ENCODE peak calls at places on chromosomes 5 and 9, in four cellular contexts. H, F, Q and X are unnamed samples.

GRCh38 chr5:26482817-26483375 is 555.5 kb downstream of the CDH9 start:
- DNase-seq in H (peak), F (peak), Q (no peak), X (peak)

GRCh38 chr9:92711844-92712243 is 41.9 kb upstream of the IPPK start:
- DNase-seq in H (no peak), F (peak), Q (no peak), X (no peak)

GRCh38 chr9:113578279-113578865 is 114.8 kb downstream of the RGS3 start:
- DNase-seq in H (no peak), F (no peak), Q (no peak), X (no peak)

GRCh38 chr5:61732796-61733195 is 400.7 kb downstream of the ZSWIM6 start:
- DNase-seq in H (no peak), F (no peak), Q (no peak), X (no peak)

GRCh38 chr5:148623741-148624140 is 30.6 kb downstream of the HTR4 start:
- DNase-seq in H (no peak), F (peak), Q (no peak), X (no peak)

GRCh38 chr5:73373814-73374510 is 74.6 kb downstream of the FOXD1 start:
- DNase-seq in H (no peak), F (no peak), Q (no peak), X (no peak)

GRCh38 chr9:131994364-131995110 is 85.1 kb downstream of the MED27 start:
- DNase-seq in H (no peak), F (no peak), Q (no peak), X (no peak)

GRCh38 chr5:107743357-107744000 is 72.7 kb upstream of the EFNA5 start:
- DNase-seq in H (no peak), F (no peak), Q (no peak), X (no peak)

GRCh38 chr5:19401032-19401431 is 587.0 kb downstream of the CDH18 start:
- DNase-seq in H (no peak), F (no peak), Q (no peak), X (no peak)

GRCh38 chr9:92147030-92147853 is 32.0 kb upstream of the SPTLC1 start:
- DNase-seq in H (peak), F (peak), Q (no peak), X (no peak)

GRCh38 chr5:34013547-34013946 is 5.7 kb upstream of the AMACR start:
- DNase-seq in H (no peak), F (no peak), Q (no peak), X (no peak)

GRCh38 chr9:110047232-110047954 is 160.6 kb downstream of the C9orf152 start:
- DNase-seq in H (no peak), F (no peak), Q (no peak), X (no peak)

GRCh38 chr9:88652876-88653275 is 117.9 kb downstream of the NXNL2 start:
- DNase-seq in H (no peak), F (no peak), Q (no peak), X (no peak)

GRCh38 chr9:132136151-132136892 is 25.5 kb upstream of the NTNG2 start:
- DNase-seq in H (no peak), F (no peak), Q (no peak), X (no peak)

GRCh38 chr5:7876867-7877266 is 7.9 kb downstream of the MTRR start:
- DNase-seq in H (no peak), F (no peak), Q (no peak), X (no peak)

GRCh38 chr9:128902351-128903078 is 18.3 kb upstream of the PHYHD1 start:
- DNase-seq in H (peak), F (no peak), Q (no peak), X (peak)

GRCh38 chr5:92308679-92309078 is 925.6 kb upstream of the ARRDC3 start:
- DNase-seq in H (no peak), F (no peak), Q (no peak), X (no peak)

GRCh38 chr5:157470616-157471015 is 10.6 kb downstream of the NIPAL4 start:
- DNase-seq in H (no peak), F (no peak), Q (no peak), X (no peak)

GRCh38 chr9:111407813-111408212 is 76.4 kb downstream of the ECPAS start:
- DNase-seq in H (no peak), F (no peak), Q (no peak), X (no peak)

GRCh38 chr9:93080406-93080805 is 15.6 kb upstream of the CARD19 start:
- DNase-seq in H (no peak), F (no peak), Q (no peak), X (no peak)

GRCh38 chr5:177389368-177390169 is 5.3 kb downstream of the SLC34A1 start:
- DNase-seq in H (no peak), F (no peak), Q (peak), X (no peak)

GRCh38 chr9:98373622-98374021 is 118.2 kb upstream of the TBC1D2 start:
- DNase-seq in H (no peak), F (no peak), Q (no peak), X (no peak)

GRCh38 chr5:180291234-180291940 is 496 bp downstream of the MAPK9 start:
- DNase-seq in H (peak), F (peak), Q (no peak), X (peak)

GRCh38 chr5:180287868-180288267 is 4.0 kb downstream of the MAPK9 start:
- DNase-seq in H (no peak), F (no peak), Q (no peak), X (no peak)

GRCh38 chr5:180290568-180291233 is 1.2 kb downstream of the MAPK9 start:
- DNase-seq in H (no peak), F (no peak), Q (no peak), X (no peak)

GRCh38 chr5:180289966-180290365 is 1.9 kb downstream of the MAPK9 start:
- DNase-seq in H (no peak), F (peak), Q (no peak), X (no peak)

DNA sequence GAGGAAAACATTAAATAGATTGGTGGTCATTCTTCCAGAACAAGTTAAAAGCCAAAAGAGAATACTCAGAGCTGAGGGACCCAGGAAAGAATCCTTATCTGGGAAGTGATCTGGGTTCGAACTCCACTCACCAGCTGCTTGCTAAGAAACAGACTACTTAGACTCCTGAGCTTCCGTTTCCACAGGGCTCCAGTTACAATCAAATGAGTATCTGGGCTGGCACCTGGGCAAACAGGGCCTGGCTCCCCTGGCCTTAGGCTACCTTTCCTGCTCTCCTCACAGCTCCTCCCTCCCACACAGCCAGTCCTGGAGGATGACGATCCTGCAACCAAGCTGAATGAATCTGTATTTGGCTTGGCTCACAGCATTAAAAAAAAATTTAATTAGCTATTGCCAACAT is 2.5 kb downstream of the MAPK9 start:
- DNase-seq in H (no peak), F (no peak), Q (no peak), X (no peak)
- TF ChIP-seq SPI1 in H (no peak), F (no peak), Q (no peak), X (no peak)

GRCh38 chr9:69946800-69947437 is 96.7 kb upstream of the MAMDC2 start:
- DNase-seq in H (no peak), F (peak), Q (no peak), X (no peak)
- TF ChIP-seq POLR2AphosphoS5 in H (no peak), F (no peak), Q (no peak), X (no peak)

DNA sequence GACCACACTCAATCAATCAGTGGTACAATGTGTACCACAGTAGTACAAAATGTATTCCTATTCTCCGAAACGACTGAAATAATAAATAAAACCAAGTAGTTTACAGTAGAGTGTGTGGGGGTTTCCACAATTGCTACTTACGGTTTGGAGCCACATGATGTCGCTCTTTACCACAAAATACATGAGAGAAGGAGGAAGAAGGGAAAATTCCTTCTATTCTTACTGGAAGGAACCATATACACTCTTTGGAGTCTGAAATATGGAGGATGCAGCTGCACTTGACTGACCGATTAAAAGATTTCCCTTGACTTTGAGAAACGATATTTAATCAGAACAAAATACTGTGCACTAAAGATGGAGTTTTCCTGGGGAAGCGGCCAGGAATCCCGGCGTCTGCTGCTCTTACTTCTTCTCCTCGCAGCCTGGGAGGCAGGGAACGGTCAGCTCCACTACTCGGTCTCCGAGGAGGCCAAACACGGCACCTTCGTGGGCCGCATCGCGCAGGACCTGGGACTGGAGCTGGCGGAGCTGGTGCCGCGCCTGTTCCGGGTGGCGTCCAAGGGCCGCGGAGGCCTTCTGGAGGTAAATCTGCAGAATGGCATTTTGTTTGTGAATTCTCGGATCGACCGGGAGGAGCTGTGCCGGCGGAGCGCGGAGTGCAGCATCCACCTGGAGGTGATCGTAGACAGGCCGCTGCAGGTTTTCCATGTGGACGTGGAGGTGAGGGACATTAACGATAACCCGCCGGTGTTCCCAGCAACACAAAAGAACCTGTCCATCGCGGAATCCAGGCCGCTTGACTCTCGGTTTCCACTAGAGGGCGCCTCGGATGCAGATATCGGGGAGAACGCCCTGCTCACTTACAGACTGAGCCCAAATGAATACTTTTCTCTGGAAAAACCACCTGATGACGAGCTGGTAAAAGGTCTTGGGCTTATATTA is at the start of gene PCDHA4:
- DNase-seq in H (no peak), F (peak), Q (no peak), X (no peak)
- TF ChIP-seq SPI1 in H (no peak), F (no peak), Q (no peak), X (no peak)

DNA sequence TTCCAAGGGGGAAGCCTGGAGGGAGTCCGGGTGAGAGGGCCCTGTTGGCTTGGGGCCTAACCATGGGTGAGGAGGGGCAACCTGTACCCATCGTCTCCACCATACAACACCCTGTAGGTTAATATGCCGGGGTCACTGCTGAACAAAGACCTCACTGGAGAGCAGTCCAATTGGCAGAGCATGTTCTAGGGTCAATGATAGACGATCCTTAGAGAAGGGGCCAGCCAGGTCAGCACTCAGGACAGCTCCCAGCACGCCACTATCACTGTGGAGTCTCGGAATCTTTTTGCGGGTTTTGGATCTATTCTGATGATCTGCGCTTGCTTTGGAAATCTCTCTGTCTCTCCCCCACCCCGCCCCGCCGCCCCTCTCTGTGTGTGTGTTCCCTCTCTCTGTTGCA is 218.4 kb upstream of the MVB12B start:
- DNase-seq in H (no peak), F (no peak), Q (no peak), X (no peak)
- TF ChIP-seq POLR2AphosphoS5 in H (no peak), F (no peak), Q (no peak), X (no peak)

GRCh38 chr5:179603308-179603707 is 20.2 kb downstream of the HNRNPH1 start:
- DNase-seq in H (no peak), F (no peak), Q (no peak), X (no peak)

GRCh38 chr5:179599100-179599499 is 24.4 kb downstream of the HNRNPH1 start:
- DNase-seq in H (no peak), F (no peak), Q (no peak), X (no peak)

GRCh38 chr5:179599973-179600372 is 23.5 kb downstream of the HNRNPH1 start:
- DNase-seq in H (peak), F (no peak), Q (no peak), X (no peak)

GRCh38 chr5:179599566-179599965 is 23.9 kb downstream of the HNRNPH1 start:
- DNase-seq in H (no peak), F (no peak), Q (no peak), X (no peak)

DNA sequence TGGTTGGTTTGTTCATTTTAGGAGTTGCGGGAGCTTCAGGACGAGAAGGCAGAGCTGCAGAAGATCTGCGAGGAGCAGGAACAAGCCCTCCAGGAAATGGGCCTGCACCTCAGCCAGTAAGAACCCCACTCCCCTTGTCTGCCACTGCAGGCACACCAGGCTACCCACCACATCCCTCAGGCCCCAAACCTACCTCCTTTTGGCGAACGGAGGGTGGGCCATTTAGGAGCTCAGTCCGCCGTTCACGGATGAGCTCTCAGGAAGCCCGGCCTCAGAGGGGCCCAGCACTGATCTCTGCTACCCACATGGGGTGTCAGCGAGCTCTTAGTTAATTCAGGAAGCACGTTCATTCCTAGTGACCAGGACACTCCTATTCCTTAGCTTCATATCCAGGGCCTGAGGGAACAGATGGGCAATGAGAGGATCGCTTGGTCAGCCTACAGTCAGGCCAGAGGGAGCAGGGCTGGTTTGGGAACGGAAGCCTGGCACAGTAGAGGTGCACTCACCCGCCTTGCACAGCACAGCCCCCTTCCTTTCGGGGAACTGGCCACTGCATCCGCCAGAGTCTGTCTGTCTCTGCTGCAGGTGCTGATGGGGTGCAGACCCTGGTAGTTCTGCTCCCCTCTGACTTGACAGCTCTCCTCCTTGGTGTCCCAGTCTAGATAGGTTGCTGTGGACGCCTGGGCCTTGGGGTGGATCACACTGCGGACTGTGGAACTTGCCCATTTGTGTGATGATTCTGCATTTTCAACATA is 21.4 kb downstream of the HNRNPH1 start:
- DNase-seq in H (no peak), F (no peak), Q (no peak), X (no peak)
- TF ChIP-seq SPI1 in H (no peak), F (no peak), Q (no peak), X (no peak)